ENCODE peak calls at places on chromosomes 11 and 22, in five cellular contexts. L, B, F, R and X are unnamed samples.

GRCh38 chr11:12177739-12178338 is 67.4 kb downstream of the MICAL2 start:
- DNase-seq in L (no peak), B (no peak), F (no peak), R (no peak), X (peak)

GRCh38 chr22:26718488-26718887 is 61.1 kb downstream of the MIAT start:
- DNase-seq in L (no peak), B (no peak), F (no peak), R (no peak), X (no peak)

GRCh38 chr11:8083871-8084281 is 2.9 kb downstream of the TUB start:
- DNase-seq in L (no peak), B (no peak), F (no peak), R (no peak), X (no peak)

GRCh38 chr11:117917591-117917990 is 11.6 kb downstream of the TMPRSS13 start:
- DNase-seq in L (no peak), B (no peak), F (no peak), R (no peak), X (peak)

GRCh38 chr11:114180301-114181055 is 115.7 kb upstream of the NNMT start:
- DNase-seq in L (peak), B (no peak), F (no peak), R (peak), X (no peak)

GRCh38 chr11:44693654-44694119 is 33.1 kb upstream of the TSPAN18 start:
- DNase-seq in L (no peak), B (no peak), F (no peak), R (no peak), X (no peak)

GRCh38 chr11:120066738-120067303 is 71.1 kb downstream of the TRIM29 start:
- DNase-seq in L (no peak), B (no peak), F (no peak), R (no peak), X (peak)

GRCh38 chr22:44341431-44342346 is 28.9 kb upstream of the SHISAL1 start:
- DNase-seq in L (no peak), B (peak), F (peak), R (peak), X (no peak)

GRCh38 chr11:100855466-100856067 is 168.5 kb downstream of the ARHGAP42 start:
- DNase-seq in L (no peak), B (no peak), F (no peak), R (no peak), X (no peak)

GRCh38 chr11:64591257-64592233 is 525 bp downstream of the SLC22A12 start:
- DNase-seq in L (no peak), B (no peak), F (peak), R (no peak), X (no peak)

GRCh38 chr11:95891423-95892177 is 32.3 kb downstream of the MTMR2 start:
- DNase-seq in L (no peak), B (no peak), F (no peak), R (no peak), X (no peak)

GRCh38 chr11:96530473-96530872 is 140.7 kb downstream of the JRKL start:
- DNase-seq in L (no peak), B (no peak), F (no peak), R (no peak), X (no peak)

GRCh38 chr22:19892249-19892879 is 37.7 kb upstream of the GNB1L start:
- DNase-seq in L (no peak), B (no peak), F (no peak), R (no peak), X (no peak)

GRCh38 chr22:30806391-30806861 is 111.8 kb downstream of the OSBP2 start:
- DNase-seq in L (no peak), B (no peak), F (no peak), R (no peak), X (no peak)

GRCh38 chr11:79414644-79415317 is 26.0 kb downstream of the TENM4 start:
- DNase-seq in L (no peak), B (peak), F (no peak), R (peak), X (no peak)

GRCh38 chr11:45410391-45411215 is 124.5 kb upstream of the SYT13 start:
- DNase-seq in L (no peak), B (no peak), F (no peak), R (no peak), X (peak)

GRCh38 chr22:45636668-45637067 is 35.0 kb upstream of the ATXN10 start:
- DNase-seq in L (peak), B (no peak), F (peak), R (no peak), X (no peak)

GRCh38 chr11:120235024-120235628 is 4.8 kb upstream of the POU2F3 start:
- DNase-seq in L (peak), B (no peak), F (no peak), R (no peak), X (no peak)

GRCh38 chr11:114846040-114846791 is 167.9 kb downstream of the NXPE2 start:
- DNase-seq in L (no peak), B (no peak), F (no peak), R (peak), X (no peak)

GRCh38 chr22:19149047-19149883 is 827 bp downstream of the GSC2 start:
- DNase-seq in L (no peak), B (no peak), F (no peak), R (no peak), X (no peak)

GRCh38 chr22:19446603-19447387 is 716 bp downstream of the C22orf39 start:
- DNase-seq in L (peak), B (no peak), F (no peak), R (no peak), X (no peak)

GRCh38 chr22:26573026-26573662 is 16.8 kb downstream of the TPST2 start:
- DNase-seq in L (peak), B (no peak), F (peak), R (peak), X (no peak)

GRCh38 chr11:132126973-132127900 is 756.8 kb downstream of the NTM start:
- DNase-seq in L (peak), B (peak), F (peak), R (peak), X (no peak)

GRCh38 chr11:124640660-124641059 is 18.0 kb downstream of the TBRG1 start:
- DNase-seq in L (no peak), B (no peak), F (no peak), R (no peak), X (no peak)

GRCh38 chr11:7589861-7590260 is 76.1 kb downstream of the PPFIBP2 start:
- DNase-seq in L (no peak), B (no peak), F (no peak), R (no peak), X (no peak)

GRCh38 chr22:39214006-39214382 is 30.8 kb downstream of the PDGFB start:
- DNase-seq in L (peak), B (no peak), F (peak), R (no peak), X (no peak)
- H3K4me3 ChIP-seq in L (no peak), B (no peak), F (no peak), R (no peak), X (no peak)

DNA sequence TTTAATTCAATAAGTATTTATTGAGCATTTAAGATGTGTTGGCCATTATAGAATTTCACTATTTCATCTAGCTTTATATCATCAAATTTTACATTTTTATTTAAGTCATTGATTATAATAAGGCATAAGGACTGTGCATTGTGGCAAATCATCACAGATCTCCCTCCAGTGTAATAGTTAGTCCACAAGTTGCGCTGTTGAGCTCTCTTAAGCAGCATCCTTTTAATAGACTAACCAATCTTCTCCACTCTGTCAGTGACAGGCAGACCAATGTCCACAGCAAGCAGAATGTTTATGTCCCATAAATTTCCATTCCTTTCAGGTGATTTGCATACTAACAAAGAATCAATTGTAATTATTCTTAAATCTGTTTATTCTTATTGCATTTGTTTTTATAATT is 595.3 kb upstream of the CCDC90B start:
- DNase-seq in L (no peak), B (no peak), F (no peak), R (no peak), X (no peak)
- TF ChIP-seq CTCF in L (no peak), B (no peak), F (no peak), R (no peak), X (no peak)

GRCh38 chr11:126366064-126366822 is 10.8 kb downstream of the ST3GAL4 start:
- DNase-seq in L (no peak), B (no peak), F (peak), R (no peak), X (no peak)
- H3K27ac ChIP-seq in L (no peak), B (no peak), F (peak), R (no peak), X (no peak)

GRCh38 chr11:68749501-68750196 is 1.7 kb downstream of the TESMIN start:
- DNase-seq in L (no peak), B (no peak), F (no peak), R (no peak), X (no peak)
- H3K4me3 ChIP-seq in L (no peak), B (no peak), F (no peak), R (peak), X (no peak)

GRCh38 chr11:2074266-2074825 is 64.8 kb downstream of the IGF2 start:
- DNase-seq in L (peak), B (no peak), F (no peak), R (no peak), X (no peak)
- TF ChIP-seq CTCF in L (no peak), B (no peak), F (no peak), R (no peak), X (no peak)

GRCh38 chr22:40792451-40792850 is 26.7 kb downstream of the SLC25A17 start:
- DNase-seq in L (no peak), B (no peak), F (no peak), R (no peak), X (no peak)

GRCh38 chr22:40789131-40789530 is 30.0 kb downstream of the SLC25A17 start:
- DNase-seq in L (no peak), B (no peak), F (no peak), R (no peak), X (no peak)

DNA sequence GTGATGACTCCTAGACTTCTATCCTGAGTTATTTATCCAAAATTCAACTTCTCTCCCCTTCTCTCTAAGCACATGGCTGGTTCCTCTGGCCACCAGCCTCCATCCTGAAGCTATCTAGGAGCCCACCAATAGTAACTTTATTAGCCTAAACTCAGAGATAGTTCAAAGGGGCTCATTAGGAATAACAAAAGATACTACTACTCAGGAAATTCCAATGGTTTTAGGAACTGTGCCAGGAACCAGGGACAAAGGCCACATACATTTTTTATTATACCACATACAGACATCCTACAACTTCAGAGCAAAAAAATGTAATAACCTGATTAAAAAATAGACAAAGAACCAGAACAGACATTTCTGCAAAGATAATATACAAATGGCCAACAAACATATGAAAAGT is 27.9 kb downstream of the SLC25A17 start:
- DNase-seq in L (no peak), B (no peak), F (no peak), R (no peak), X (no peak)
- H3K27ac ChIP-seq in L (no peak), B (no peak), F (no peak), R (no peak), X (no peak)

DNA sequence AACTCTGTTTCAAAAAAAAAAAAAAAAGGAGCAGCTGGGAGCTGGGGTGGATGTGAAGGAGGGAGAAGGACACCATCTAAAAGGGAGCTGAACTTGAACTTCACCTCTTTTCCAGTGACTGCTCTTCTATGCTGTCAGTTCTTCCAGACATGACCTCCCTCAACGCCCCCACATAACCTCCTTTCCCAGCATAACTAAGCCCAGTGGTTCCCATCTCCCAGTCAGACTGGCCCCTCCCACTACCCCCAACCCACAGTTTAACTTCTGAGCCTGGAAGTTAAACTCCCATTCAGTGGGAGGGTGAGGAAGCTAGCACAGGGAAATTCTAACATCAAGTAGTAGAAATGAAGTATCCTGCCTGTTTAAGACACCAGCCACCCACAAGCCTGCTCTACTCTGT is 1.8 kb downstream of the ARHGAP1 start:
- DNase-seq in L (no peak), B (no peak), F (no peak), R (no peak), X (no peak)
- H3K4me3 ChIP-seq in L (no peak), B (peak), F (no peak), R (peak), X (peak)

DNA sequence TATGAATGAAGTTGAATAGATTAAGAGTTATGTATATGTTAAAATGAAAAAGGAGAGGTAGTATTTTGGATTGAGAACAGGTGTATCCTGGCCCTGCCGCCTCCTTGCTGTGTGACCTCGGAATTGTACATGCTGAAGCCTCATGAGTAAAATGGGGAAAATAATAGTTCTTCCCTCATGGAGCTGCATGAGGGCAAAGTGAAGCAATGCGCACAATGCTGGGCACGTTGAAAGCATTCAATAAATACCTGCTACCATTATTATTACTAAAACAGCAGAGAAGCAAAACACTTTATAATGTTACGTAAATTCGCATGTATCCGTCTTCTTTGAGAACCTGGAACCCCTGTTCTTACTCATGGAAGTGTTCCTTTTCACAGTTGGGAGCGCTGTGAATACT is 5.7 kb downstream of the AMOTL1 start:
- DNase-seq in L (no peak), B (no peak), F (no peak), R (no peak), X (no peak)
- TF ChIP-seq CTCF in L (no peak), B (no peak), F (no peak), R (no peak), X (no peak)